ENCODE peak calls at places on chromosomes 3 and 15, in five cellular contexts. D is epithelial cell of esophagus, P is tibial nerve, B is fibroblast of pulmonary artery, N is IMR-90. J is an unnamed sample.

GRCh38 chr15:27479232-27480140 is 508.5 kb downstream of the GABRG3 start:
- DNase-seq in B (no peak), N (no peak), P (no peak), D (peak; percentile 84), J (no peak)

GRCh38 chr15:45242289-45242688 is 9.7 kb upstream of the SLC28A2 start:
- DNase-seq in P (no peak), N (no peak), D (no peak), B (peak; percentile 8), J (no peak)

GRCh38 chr3:10706156-10707088 is 109.6 kb upstream of the SLC6A11 start:
- DNase-seq in N (no peak), D (no peak), B (no peak), P (no peak), J (no peak)

GRCh38 chr15:62142736-62143135 is 22.3 kb downstream of the C2CD4B start:
- DNase-seq in N (no peak), P (no peak), B (peak; percentile 46), D (peak; percentile 19), J (no peak)

GRCh38 chr3:161055210-161055609 is 49.9 kb downstream of the B3GALNT1 start:
- DNase-seq in D (no peak), B (no peak), N (no peak), P (no peak), J (no peak)

GRCh38 chr3:170418422-170419300 is at the start of gene CLDN11:
- DNase-seq in P (no peak), B (no peak), N (peak; percentile 75), D (peak; percentile 18), J (peak; percentile 54)

GRCh38 chr15:47843124-47843663 is 125.9 kb downstream of the SEMA6D start:
- DNase-seq in D (no peak), P (no peak), N (no peak), B (no peak), J (no peak)

GRCh38 chr15:85030301-85031049 is 48.8 kb downstream of the PDE8A start:
- DNase-seq in P (no peak), N (peak; percentile 38), D (peak; percentile 68), B (no peak), J (no peak)

GRCh38 chr3:189548053-189548452 is 83.1 kb upstream of the TP63 start:
- DNase-seq in B (no peak), P (no peak), D (no peak), N (no peak), J (no peak)

GRCh38 chr15:77584201-77584600 is 48.5 kb downstream of the LINGO1 start:
- DNase-seq in N (no peak), P (no peak), D (no peak), B (no peak), J (no peak)

GRCh38 chr15:88303455-88303854 is 46.9 kb upstream of the NTRK3 start:
- DNase-seq in D (peak; percentile 2), N (no peak), P (no peak), B (no peak), J (no peak)

GRCh38 chr3:106740116-106740515 is 637.1 kb upstream of the CCDC54 start:
- DNase-seq in B (peak; percentile 64), N (no peak), P (no peak), D (no peak), J (no peak)

GRCh38 chr3:143332046-143332445 is 212.5 kb downstream of the CHST2 start:
- DNase-seq in D (no peak), N (no peak), P (no peak), B (no peak), J (no peak)

GRCh38 chr15:99486371-99487336 is 79.1 kb upstream of the MEF2A start:
- DNase-seq in B (peak; percentile 74), P (no peak), N (peak; percentile 60), D (peak; percentile 37), J (no peak)

GRCh38 chr3:4812509-4812908 is 166.7 kb upstream of the BHLHE40 start:
- DNase-seq in B (no peak), D (no peak), N (no peak), P (no peak), J (no peak)

GRCh38 chr3:187702507-187703033 is at the start of gene RTP2:
- DNase-seq in N (no peak), B (no peak), P (no peak), D (no peak), J (no peak)

GRCh38 chr3:47836986-47837385 is 34.0 kb downstream of the DHX30 start:
- DNase-seq in D (no peak), N (no peak), B (no peak), P (no peak), J (no peak)

GRCh38 chr3:114454592-114455251 is 160.9 kb downstream of the TIGIT start:
- DNase-seq in B (peak; percentile 28), P (peak; percentile 10), N (no peak), D (no peak), J (no peak)

GRCh38 chr3:112090899-112091586 is 4.9 kb downstream of the C3orf52 start:
- DNase-seq in B (no peak), N (no peak), P (no peak), D (no peak), J (no peak)

GRCh38 chr3:111810909-111811308 is 48.2 kb upstream of the PHLDB2 start:
- DNase-seq in D (peak; percentile 92), P (no peak), B (peak; percentile 74), N (peak; percentile 94), J (no peak)

DNA sequence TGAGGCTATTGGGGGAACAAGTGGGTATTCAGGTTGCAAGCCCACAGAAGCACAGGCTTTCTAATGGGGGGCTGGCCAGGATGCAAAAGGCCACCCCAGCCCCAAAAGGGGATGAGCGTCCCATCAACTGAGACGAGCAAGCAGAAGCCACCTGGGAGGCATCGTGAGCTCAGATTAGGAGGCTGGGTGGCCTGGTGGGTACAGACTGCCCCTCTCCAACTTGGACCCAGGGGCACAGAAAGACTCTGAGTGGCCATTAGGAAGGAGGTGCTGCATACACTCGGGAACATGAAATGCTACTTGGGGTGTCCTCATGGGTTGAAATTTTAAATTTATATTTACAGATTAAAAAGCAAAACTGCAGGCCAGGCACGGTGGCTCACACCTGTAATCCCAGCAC is 29.1 kb downstream of the SLC41A3 start:
- DNase-seq in D (no peak), N (no peak), P (no peak), B (no peak), J (no peak)
- TF ChIP-seq CTCF in D (no peak), N (no peak), P (no peak), B (no peak), J (no peak)

GRCh38 chr3:81666502-81667121 is 94.8 kb downstream of the GBE1 start:
- DNase-seq in D (peak; percentile 43), P (no peak), N (peak; percentile 41), B (peak; percentile 67), J (peak; percentile 40)
- TF ChIP-seq CTCF in D (peak; percentile 73), P (peak; percentile 54), N (peak; percentile 85), B (peak; percentile 89), J (peak; percentile 66)

GRCh38 chr3:141051641-141052569 is 758 bp downstream of the SPSB4 start:
- DNase-seq in P (no peak), B (no peak), D (no peak), N (peak; percentile 2), J (no peak)
- TF ChIP-seq CTCF in P (no peak), B (no peak), D (no peak), N (no peak), J (no peak)

DNA sequence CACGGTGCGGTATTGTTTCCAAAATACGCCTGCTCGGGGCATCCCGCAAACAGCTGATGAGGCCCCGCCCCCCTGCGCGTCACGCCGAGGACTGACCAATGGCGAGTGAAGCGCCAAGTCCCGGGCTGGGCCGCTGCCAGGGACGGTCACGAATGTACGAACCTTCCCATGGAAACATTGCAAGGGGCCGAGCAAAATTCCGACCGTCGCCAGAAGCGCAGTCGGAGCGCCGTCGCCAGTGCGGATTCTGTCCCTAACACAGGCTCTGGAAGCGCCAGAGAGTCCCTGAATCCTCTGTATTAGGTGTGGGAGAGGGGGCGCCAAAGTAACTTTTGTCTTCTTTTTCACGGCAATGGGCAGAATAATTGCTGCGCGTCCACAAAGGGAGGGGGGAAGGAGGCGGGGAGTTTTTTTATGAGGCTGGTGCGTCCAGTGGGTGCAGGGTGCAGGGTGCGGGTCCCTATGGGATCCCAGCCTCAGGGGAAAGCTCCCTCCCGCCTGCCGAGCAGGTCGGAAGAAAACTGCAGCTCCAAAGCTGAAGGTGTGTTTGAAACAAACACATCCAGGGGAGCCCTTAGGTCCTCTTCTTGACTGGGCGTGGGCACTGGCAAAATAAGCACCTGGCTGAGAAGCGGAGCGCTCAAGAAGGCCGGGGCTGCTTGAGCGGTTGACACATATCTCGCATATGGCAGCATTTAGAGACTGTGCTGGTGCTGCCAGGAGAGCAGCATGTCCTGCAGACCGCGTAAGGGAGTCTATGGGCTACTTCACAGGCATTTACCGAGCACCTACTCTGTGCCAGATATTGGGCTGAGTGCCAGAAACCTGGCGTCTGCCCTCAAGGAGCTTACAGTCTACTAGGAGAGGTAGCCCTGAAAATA is at the start of gene BMF:
- DNase-seq in D (peak; percentile 100), B (peak; percentile 100), P (peak; percentile 100), N (peak; percentile 99), J (peak; percentile 98)
- TF ChIP-seq CTCF in D (peak; percentile 25), B (peak; percentile 33), P (peak; percentile 43), N (peak; percentile 40), J (peak; percentile 21)

GRCh38 chr15:73338606-73339388 is 30.0 kb downstream of the HCN4 start:
- DNase-seq in P (no peak), B (no peak), N (no peak), D (no peak), J (no peak)
- TF ChIP-seq CTCF in P (no peak), B (no peak), N (no peak), D (no peak), J (no peak)

GRCh38 chr3:68017069-68017468 is 362.7 kb upstream of the SUCLG2 start:
- DNase-seq in P (no peak), D (peak; percentile 9), N (no peak), B (no peak), J (no peak)
- TF ChIP-seq CTCF in P (no peak), D (peak; percentile 11), N (no peak), B (no peak), J (no peak)

DNA sequence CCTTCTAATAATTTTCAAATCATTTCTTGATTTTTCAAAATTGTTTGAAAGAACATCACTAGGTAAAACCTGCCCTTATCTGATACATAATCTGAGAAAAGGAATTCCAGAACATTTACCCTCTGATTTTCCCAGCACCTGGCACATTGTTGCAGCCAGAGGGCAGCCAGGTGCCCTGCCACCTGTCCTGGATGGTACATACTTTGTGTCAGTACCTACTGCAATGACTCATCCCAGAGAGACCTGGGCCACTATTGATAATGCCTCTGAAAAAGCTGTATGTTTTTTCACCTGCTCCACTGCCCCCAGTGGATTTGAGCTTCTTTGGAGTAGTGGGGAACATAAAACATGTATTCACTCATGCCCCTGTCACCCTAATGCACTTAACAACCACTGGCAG is 648.9 kb upstream of the GBE1 start:
- DNase-seq in N (no peak), B (no peak), D (peak; percentile 27), P (no peak), J (no peak)
- TF ChIP-seq CTCF in N (no peak), B (no peak), D (peak; percentile 48), P (no peak), J (no peak)

GRCh38 chr15:81813215-81813614 is 232.6 kb downstream of the MEX3B start:
- DNase-seq in N (no peak), B (no peak), P (no peak), D (no peak), J (no peak)
- TF ChIP-seq CTCF in N (peak; percentile 25), B (no peak), P (no peak), D (peak; percentile 23), J (peak; percentile 15)

GRCh38 chr3:129625071-129625874 is 18.8 kb upstream of the PLXND1 start:
- DNase-seq in D (no peak), N (no peak), P (no peak), B (no peak), J (peak; percentile 21)
- TF ChIP-seq CTCF in D (no peak), N (no peak), P (no peak), B (peak; percentile 15), J (peak; percentile 5)

J was measured in GM13977.